ENCODE peak calls at places on chromosome 22, in five cellular contexts. T is endothelial cell of umbilical vein, C is GM23248, Z is mammary epithelial cell, P is H1. M is an unnamed sample.
A peak's percentile ranks its signal among the peaks of the same experiment; 100 is the strongest.

GRCh38 chr22:26725012-26725676 is 67.8 kb downstream of the MIAT start:
- DNase-seq in T (no peak), C (peak; percentile 31), Z (no peak), P (no peak), M (no peak)

GRCh38 chr22:40426671-40427070 is 56.3 kb downstream of the SGSM3 start:
- DNase-seq in T (peak; percentile 28), C (peak; percentile 43), Z (no peak), P (no peak), M (no peak)

GRCh38 chr22:39238966-39239510 is 5.7 kb downstream of the PDGFB start:
- DNase-seq in T (no peak), C (no peak), Z (no peak), P (no peak), M (no peak)

GRCh38 chr22:40498454-40499186 is 128.2 kb downstream of the SGSM3 start:
- DNase-seq in T (peak; percentile 51), C (peak; percentile 89), Z (peak; percentile 97), P (no peak), M (no peak)

GRCh38 chr22:49946612-49947295 is 13.8 kb upstream of the PIM3 start:
- DNase-seq in T (no peak), C (no peak), Z (no peak), P (no peak), M (peak; percentile 54)

GRCh38 chr22:30566125-30566524 is 8.3 kb downstream of the GAL3ST1 start:
- DNase-seq in T (no peak), C (no peak), Z (no peak), P (no peak), M (no peak)

GRCh38 chr22:30325724-30326703 is 727 bp downstream of the TBC1D10A start:
- DNase-seq in T (no peak), C (peak; percentile 56), Z (no peak), P (peak; percentile 49), M (peak; percentile 12)

GRCh38 chr22:26680485-26680884 is 23.1 kb downstream of the MIAT start:
- DNase-seq in T (no peak), C (no peak), Z (no peak), P (no peak), M (no peak)

GRCh38 chr22:19292262-19293230 is 1.0 kb upstream of the CLTCL1 start:
- DNase-seq in T (no peak), C (no peak), Z (no peak), P (no peak), M (no peak)

GRCh38 chr22:26610072-26610958 is 7.5 kb downstream of the CRYBB1 start:
- DNase-seq in T (no peak), C (peak; percentile 93), Z (peak; percentile 59), P (no peak), M (no peak)

GRCh38 chr22:27094633-27095308 is 437.4 kb downstream of the MIAT start:
- DNase-seq in T (no peak), C (peak; percentile 53), Z (no peak), P (no peak), M (no peak)

GRCh38 chr22:17161991-17162390 is 2.9 kb upstream of the HDHD5 start:
- DNase-seq in T (no peak), C (no peak), Z (peak; percentile 63), P (no peak), M (no peak)

GRCh38 chr22:34976474-34976873 is 89.5 kb upstream of the ISX start:
- DNase-seq in T (no peak), C (no peak), Z (no peak), P (no peak), M (no peak)

GRCh38 chr22:32706149-32706548 is 95.4 kb upstream of the TIMP3 start:
- DNase-seq in T (no peak), C (peak; percentile 57), Z (no peak), P (no peak), M (peak; percentile 29)

GRCh38 chr22:43186272-43187170 is at the start of gene TTLL12:
- DNase-seq in T (peak; percentile 45), C (peak; percentile 83), Z (peak; percentile 27), P (no peak), M (peak; percentile 92)

GRCh38 chr22:24772493-24773220 is 1.9 kb downstream of the PIWIL3 start:
- DNase-seq in T (peak; percentile 28), C (peak; percentile 51), Z (peak; percentile 25), P (peak; percentile 56), M (peak; percentile 83)

GRCh38 chr22:39932918-39933649 is 27.1 kb upstream of the TMA7B start:
- DNase-seq in T (peak; percentile 23), C (peak; percentile 36), Z (no peak), P (peak; percentile 86), M (peak; percentile 90)

GRCh38 chr22:27654536-27655445 is 146.8 kb downstream of the MN1 start:
- DNase-seq in T (no peak), C (no peak), Z (no peak), P (peak; percentile 75), M (peak; percentile 53)

DNA sequence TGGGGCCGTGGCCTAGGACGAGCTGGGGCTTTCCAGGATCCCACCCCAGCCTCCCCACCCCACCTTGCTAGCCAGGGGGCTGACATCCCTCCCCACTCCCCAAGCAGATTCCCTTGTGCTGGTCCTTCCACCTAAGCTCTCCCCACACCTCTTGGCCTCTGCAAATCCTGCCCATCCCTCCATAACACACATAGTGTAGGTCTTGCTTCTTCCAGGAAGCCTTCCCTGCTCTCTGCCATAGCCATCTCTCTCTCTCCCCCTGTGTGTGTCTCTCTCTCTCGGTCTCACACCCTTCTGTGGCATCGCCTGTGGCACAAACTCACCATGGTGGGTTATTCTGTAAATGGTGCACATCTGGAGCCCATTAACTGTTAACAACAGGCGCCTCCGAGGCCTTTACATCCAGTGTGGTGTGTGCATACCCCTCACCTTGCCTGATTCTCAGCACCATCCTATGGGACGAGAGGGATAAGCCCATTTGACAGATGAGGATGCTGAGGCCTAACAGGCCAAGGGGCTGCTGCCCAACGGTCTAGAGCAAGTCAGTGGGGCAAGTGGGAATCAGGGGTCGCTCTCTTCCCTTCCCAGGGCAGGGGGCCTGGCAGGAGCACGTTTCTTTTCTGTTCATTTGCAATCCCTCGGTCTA is 22.2 kb upstream of the PICK1 start:
- DNase-seq in T (no peak), C (no peak), Z (no peak), P (no peak), M (no peak)
- H2AFZ ChIP-seq in T (peak overlapping the region; percentile 94), C (peak overlapping the region; percentile 54), Z (peak overlapping the region; percentile 71), P (peak overlapping the region; percentile 36), M (no peak overlapping the region)

GRCh38 chr22:44685384-44686056 is 16.5 kb upstream of the PRR5 start:
- DNase-seq in T (no peak), C (peak; percentile 89), Z (peak; percentile 97), P (peak; percentile 75), M (peak; percentile 77)
- H3K27ac ChIP-seq in T (no peak overlapping the region), C (peak overlapping the region; percentile 91), Z (peak overlapping the region; percentile 84), P (no peak overlapping the region), M (no peak overlapping the region)

DNA sequence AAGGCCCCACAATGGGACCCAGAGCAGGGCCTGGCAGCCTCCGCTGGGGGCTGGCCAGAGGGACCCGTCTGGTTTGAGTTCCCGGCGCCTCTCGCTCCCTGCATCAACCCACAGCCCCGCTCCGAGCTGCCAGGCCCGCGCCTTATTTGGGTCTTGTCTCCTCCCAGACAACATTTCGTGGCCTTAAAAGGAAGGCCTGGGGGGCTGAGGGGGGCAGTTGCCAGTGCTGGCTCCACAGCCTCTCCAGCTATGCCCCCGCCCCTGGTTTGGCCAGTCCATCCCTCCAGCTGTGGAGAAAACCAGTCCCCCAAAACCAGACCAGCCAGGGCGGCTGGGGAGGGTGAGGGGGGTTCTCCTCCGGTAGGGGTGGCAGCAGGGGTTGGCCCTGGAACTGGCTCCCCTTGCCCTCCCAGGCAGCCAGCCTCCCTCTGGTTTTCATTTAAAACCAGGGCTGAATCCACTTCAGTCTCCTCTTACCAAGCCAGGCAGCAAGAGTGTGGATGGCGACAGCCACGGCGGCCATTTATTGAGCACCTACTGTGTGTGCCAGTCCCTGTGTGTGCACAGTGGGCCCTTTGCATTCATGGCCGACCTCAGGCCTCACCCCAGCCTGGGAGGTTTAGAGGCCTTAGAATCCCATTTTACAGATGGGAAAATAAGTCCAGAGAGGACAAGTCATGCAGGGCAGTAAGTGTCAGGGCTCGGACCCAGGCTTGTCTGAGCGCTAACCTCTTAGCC is 18.6 kb downstream of the EMID1 start:
- DNase-seq in T (no peak), C (no peak), Z (no peak), P (no peak), M (no peak)
- H3K4me3 ChIP-seq in T (no peak overlapping the region), C (no peak overlapping the region), Z (no peak overlapping the region), P (no peak overlapping the region), M (no peak overlapping the region)

GRCh38 chr22:41996826-41997225 is 1.8 kb upstream of the WBP2NL start:
- DNase-seq in T (no peak), C (no peak), Z (no peak), P (no peak), M (no peak)

GRCh38 chr22:42001127-42001526 is 2.5 kb downstream of the WBP2NL start:
- DNase-seq in T (peak; percentile 32), C (peak; percentile 20), Z (no peak), P (no peak), M (no peak)

GRCh38 chr22:42001706-42002105 is 3.1 kb downstream of the WBP2NL start:
- DNase-seq in T (no peak), C (no peak), Z (no peak), P (no peak), M (no peak)

GRCh38 chr22:42000466-42000865 is 1.9 kb downstream of the WBP2NL start:
- DNase-seq in T (no peak), C (no peak), Z (no peak), P (no peak), M (no peak)

GRCh38 chr22:41998361-41999261 is at the start of gene WBP2NL:
- DNase-seq in T (peak; percentile 79), C (peak; percentile 88), Z (peak; percentile 75), P (no peak), M (no peak)
- H2AFZ ChIP-seq in T (peak within 1 kb of the TSS; percentile 96), C (peak within 1 kb of the TSS; percentile 92), Z (peak within 1 kb of the TSS; percentile 82), P (no peak within 1 kb of the TSS), M (no peak within 1 kb of the TSS)

GRCh38 chr22:21014202-21015050 is 539 bp upstream of the P2RX6 start:
- DNase-seq in T (peak; percentile 91), C (peak; percentile 98), Z (peak; percentile 78), P (peak; percentile 94), M (peak; percentile 99)
- H3K27ac ChIP-seq in T (peak overlapping the region; percentile 66), C (peak overlapping the region; percentile 80), Z (peak overlapping the region; percentile 55), P (no peak overlapping the region), M (no peak overlapping the region)

DNA sequence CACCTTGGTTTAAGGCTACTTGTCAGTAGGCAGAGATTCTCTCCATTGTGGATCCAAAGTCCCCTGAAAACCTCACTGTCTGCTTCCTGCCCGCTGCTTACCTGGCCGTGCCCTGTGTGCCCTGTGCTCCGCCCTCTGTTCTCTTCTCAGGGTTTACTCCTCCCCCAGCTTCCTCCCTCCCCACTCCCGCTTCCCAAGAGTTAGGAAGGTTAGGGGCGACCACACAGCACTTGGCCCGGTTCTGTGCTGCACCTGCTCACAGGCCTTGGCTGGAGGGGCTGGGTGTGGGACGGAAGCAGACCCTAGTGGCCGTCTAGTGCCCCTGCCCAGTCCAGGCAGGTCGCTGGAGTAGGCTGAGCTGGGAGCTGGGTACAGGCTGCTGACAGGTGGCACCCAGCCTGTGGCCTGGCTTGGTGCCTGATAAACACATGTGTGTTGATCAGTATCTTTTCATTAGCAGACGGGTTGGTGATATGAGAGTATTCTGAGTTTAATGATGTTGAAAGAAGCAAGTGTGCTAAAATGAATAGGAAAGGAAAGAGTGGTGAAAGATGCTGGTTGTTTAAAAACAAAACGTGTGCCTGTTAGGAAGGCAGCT is 40.5 kb downstream of the GRAMD4 start:
- DNase-seq in T (no peak), C (no peak), Z (peak; percentile 10), P (no peak), M (no peak)
- H3K4me3 ChIP-seq in T (no peak overlapping the region), C (no peak overlapping the region), Z (no peak overlapping the region), P (no peak overlapping the region), M (no peak overlapping the region)